ENCODE peak calls at places on chromosomes 6 and 20, in ten cellular contexts. K is progenitor cell of endocrine pancreas, N is neural crest cell, G is RWPE1, R is ascending aorta, J is fibroblast of the aortic adventitia, L is mesothelial cell of epicardium, W is hepatocyte, U is transverse colon, Y is ovary. Q is an unnamed sample.
A peak's percentile ranks its signal among the peaks of the same experiment; 100 is the strongest.

GRCh38 chr20:50913976-50914375 is 17.3 kb downstream of the ADNP start:
- DNase-seq in K (no peak), N (no peak), G (peak; percentile 66), R (no peak), J (peak; percentile 80), L (no peak), W (no peak), U (no peak), Y (no peak), Q (peak; percentile 52)

GRCh38 chr6:79127660-79128059 is 49.6 kb upstream of the PHIP start:
- DNase-seq in K (no peak), N (no peak), G (no peak), R (no peak), J (no peak), L (no peak), W (no peak), U (no peak), Y (no peak), Q (no peak)

GRCh38 chr6:104787305-104787704 is 72.4 kb downstream of the HACE1 start:
- DNase-seq in K (no peak), N (no peak), G (no peak), R (no peak), J (no peak), L (no peak), W (no peak), U (no peak), Y (no peak), Q (no peak)

GRCh38 chr6:142518126-142518525 is 216.3 kb downstream of the ADGRG6 start:
- DNase-seq in K (no peak), N (no peak), G (no peak), R (no peak), J (no peak), L (no peak), W (peak; percentile 30), U (no peak), Y (no peak), Q (peak; percentile 27)

GRCh38 chr6:17863971-17864754 is 123.3 kb downstream of the KIF13A start:
- DNase-seq in K (no peak), N (no peak), G (peak; percentile 82), R (no peak), J (peak; percentile 77), L (no peak), W (no peak), U (peak; percentile 42), Y (no peak), Q (peak; percentile 94)

GRCh38 chr6:149166324-149166723 is 151.2 kb upstream of the TAB2 start:
- DNase-seq in K (no peak), N (no peak), G (no peak), R (no peak), J (peak; percentile 55), L (no peak), W (no peak), U (no peak), Y (no peak), Q (no peak)

GRCh38 chr6:85460951-85461805 is 11.3 kb downstream of the NT5E start:
- DNase-seq in K (no peak), N (no peak), G (no peak), R (no peak), J (peak; percentile 83), L (no peak), W (no peak), U (no peak), Y (peak; percentile 78), Q (peak; percentile 38)

GRCh38 chr6:100307561-100307960 is 157.2 kb downstream of the SIM1 start:
- DNase-seq in K (no peak), N (no peak), G (no peak), R (no peak), J (no peak), L (no peak), W (no peak), U (no peak), Y (no peak), Q (peak; percentile 39)

GRCh38 chr6:786946-787763 is 94.2 kb upstream of the EXOC2 start:
- DNase-seq in K (no peak), N (no peak), G (no peak), R (no peak), J (no peak), L (no peak), W (no peak), U (no peak), Y (no peak), Q (no peak)

GRCh38 chr6:52548999-52549398 is 27.9 kb downstream of the TRAM2 start:
- DNase-seq in K (no peak), N (no peak), G (no peak), R (no peak), J (no peak), L (no peak), W (no peak), U (no peak), Y (no peak), Q (no peak)

GRCh38 chr6:113291751-113292445 is 565.2 kb upstream of the MARCKS start:
- DNase-seq in K (no peak), N (no peak), G (no peak), R (no peak), J (peak; percentile 49), L (no peak), W (no peak), U (no peak), Y (no peak), Q (no peak)

GRCh38 chr20:13771853-13772453 is 12.8 kb downstream of the ESF1 start:
- DNase-seq in K (no peak), N (no peak), G (peak; percentile 21), R (no peak), J (peak; percentile 44), L (no peak), W (peak; percentile 49), U (no peak), Y (no peak), Q (peak; percentile 25)

DNA sequence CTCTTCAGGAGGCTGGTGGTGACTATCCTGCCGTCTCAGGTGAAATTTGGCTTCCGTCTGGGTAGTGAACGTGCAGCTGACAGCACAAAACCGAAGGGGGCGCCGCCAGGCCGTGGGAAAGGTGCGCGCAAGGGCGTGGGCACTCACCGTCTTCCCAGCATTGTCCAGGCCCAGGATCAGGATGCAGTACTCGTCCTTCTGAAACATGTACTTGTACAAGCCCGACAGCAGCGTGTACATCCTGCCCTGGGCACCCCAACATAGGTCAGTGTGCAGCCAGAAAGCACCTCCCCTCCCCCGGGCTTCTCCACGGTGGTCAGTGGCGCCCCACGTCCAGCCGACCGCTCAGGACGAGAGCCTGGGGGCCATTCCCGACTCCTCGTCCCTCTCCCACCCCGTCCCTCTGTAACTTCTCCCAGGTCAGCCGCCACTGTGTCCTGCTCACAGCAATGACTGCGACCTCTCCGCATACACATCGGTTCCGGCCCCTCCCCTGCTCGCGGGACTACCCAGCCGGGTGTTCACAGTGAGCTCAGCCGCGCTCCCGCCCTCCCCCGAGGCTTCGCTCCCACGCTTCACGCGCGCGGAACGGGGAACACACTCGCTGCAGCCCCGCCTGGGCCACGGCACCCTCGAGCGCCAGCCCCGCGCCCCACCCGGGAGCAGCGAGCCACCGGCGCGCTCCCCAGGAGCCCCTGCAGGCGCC is 771 bp downstream of the ARFRP1 start:
- DNase-seq in K (peak; percentile 12), N (no peak), G (peak; percentile 74), R (no peak), J (peak; percentile 22), L (peak; percentile 37), W (peak; percentile 72), U (peak; percentile 70), Y (peak; percentile 34), Q (peak; percentile 77)
- TF ChIP-seq CTCF in K (peak; percentile 47), N (peak; percentile 51), G (peak; percentile 64), R (no peak), J (peak; percentile 25), L (no peak), W (peak; percentile 47), U (peak; percentile 12), Y (no peak), Q (peak; percentile 60)

DNA sequence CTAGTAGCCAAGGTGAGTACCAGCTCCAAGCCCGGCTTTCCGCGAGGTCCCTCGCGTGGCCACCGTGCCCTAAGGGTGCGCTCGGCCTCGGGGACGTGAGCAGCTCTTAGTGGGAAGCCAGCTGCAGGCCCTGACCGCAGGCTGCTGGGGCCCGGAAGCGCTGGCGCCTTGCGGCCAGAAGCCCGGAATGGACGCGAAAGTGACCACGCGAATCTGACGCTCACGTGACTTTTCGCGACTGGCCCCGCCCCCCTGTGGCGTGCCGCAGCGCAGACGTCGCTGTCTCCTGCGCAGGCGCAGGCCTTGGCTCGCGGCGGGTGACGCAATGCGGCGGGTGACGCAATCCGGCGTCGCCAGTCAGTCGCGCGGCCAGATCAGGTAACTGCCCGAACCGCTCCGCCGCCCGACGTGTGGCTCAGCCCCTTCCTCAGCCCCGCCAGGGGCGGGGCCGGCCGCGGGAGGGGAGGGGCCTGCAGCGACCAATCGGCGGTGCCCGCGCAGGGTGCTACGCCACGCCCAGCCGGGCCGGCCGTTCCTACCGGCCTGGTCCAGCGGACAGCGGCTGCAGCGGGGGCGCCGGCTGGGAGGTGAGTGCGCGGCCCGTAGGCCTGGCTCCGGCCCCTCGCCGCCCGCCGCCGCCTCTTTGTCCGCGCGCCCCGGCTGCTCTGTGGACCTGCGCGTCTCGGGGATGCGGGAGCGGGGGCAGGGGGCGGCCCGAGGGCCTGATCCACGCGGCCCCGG is at the start of gene GZF1:
- DNase-seq in K (peak; percentile 99), N (peak; percentile 98), G (peak; percentile 96), R (peak; percentile 94), J (peak; percentile 97), L (peak; percentile 98), W (peak; percentile 99), U (peak; percentile 99), Y (peak; percentile 98), Q (peak; percentile 98)
- TF ChIP-seq CTCF in K (no peak), N (peak; percentile 25), G (no peak), R (no peak), J (no peak), L (no peak), W (peak; percentile 9), U (no peak), Y (peak; percentile 58), Q (no peak)

DNA sequence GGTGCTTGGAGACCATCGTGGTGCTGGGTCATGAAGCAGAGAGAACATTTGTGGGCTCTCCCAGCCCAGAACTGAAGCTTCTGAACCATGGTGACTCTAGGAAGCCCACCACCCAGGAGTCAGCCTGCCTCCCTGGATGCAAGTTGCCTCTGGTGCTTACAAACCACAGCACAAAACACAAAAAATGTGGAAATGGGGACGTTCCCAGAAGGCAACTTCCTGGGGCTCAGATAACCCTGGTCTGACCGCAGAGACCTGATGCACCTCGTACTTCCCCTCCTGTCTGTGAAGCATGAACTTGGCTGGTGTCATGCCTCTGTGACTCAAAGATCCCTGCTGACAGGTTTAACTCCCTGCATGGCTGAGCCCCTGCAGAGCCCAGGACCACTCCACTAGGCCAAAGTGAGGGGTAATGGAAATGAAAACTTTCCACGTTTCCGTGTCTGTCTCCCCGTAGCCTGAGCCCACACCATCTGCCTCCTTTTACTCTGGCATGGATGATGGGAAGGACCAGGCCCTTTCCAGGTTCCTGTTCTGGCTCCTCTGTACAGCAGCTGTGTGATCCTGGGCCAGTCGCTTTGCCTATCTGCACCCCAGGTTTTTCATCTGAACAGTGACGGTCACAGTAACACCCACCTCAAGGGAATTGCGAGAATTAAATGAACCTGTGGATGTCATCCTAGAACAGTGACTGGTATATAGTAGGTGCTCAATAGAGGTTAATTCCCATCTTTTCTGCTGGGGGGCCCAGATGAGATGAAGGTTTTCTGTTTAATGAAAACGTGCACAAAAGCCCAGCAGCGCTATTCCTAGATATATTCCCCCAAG is 57.7 kb downstream of the PPP1R16B start:
- DNase-seq in K (no peak), N (no peak), G (no peak), R (no peak), J (no peak), L (no peak), W (no peak), U (peak; percentile 44), Y (no peak), Q (no peak)
- TF ChIP-seq CTCF in K (no peak), N (no peak), G (no peak), R (no peak), J (no peak), L (no peak), W (no peak), U (no peak), Y (no peak), Q (no peak)

GRCh38 chr6:82506526-82506925 is 142.9 kb downstream of the TPBG start:
- DNase-seq in K (no peak), N (no peak), G (no peak), R (no peak), J (no peak), L (no peak), W (no peak), U (no peak), Y (no peak), Q (peak; percentile 52)
- TF ChIP-seq CTCF in K (no peak), N (no peak), G (no peak), R (no peak), J (no peak), L (no peak), W (no peak), U (no peak), Y (no peak), Q (no peak)